ENCODE peak calls at places on chromosomes 5 and 9, in four cellular contexts. T is GM12865, S is NCI-H1105, B is left ventricle myocardium inferior. F is an unnamed sample.

GRCh38 chr9:7653262-7653661 is 146.3 kb downstream of the DMAC1 start:
- DNase-seq in T (no peak), S (no peak), B (no peak), F (no peak)

GRCh38 chr9:14395300-14396082 is 81.5 kb upstream of the NFIB start:
- DNase-seq in T (no peak), S (no peak), B (peak; percentile 42), F (peak; percentile 92)

GRCh38 chr5:99037668-99038067 is 108.9 kb upstream of the CHD1 start:
- DNase-seq in T (peak; percentile 64), S (no peak), B (no peak), F (peak; percentile 75)

GRCh38 chr5:159211712-159212111 is 2.4 kb upstream of the RNF145 start:
- DNase-seq in T (no peak), S (peak; percentile 26), B (no peak), F (peak; percentile 72)

GRCh38 chr5:103849934-103850333 is 287.3 kb upstream of the NUDT12 start:
- DNase-seq in T (peak; percentile 59), S (no peak), B (no peak), F (no peak)

GRCh38 chr5:144421411-144421810 is 250.7 kb downstream of the KCTD16 start:
- DNase-seq in T (no peak), S (no peak), B (no peak), F (no peak)

GRCh38 chr5:124908603-124909451 is 162.4 kb upstream of the ZNF608 start:
- DNase-seq in T (peak; percentile 68), S (peak; percentile 38), B (no peak), F (no peak)

GRCh38 chr9:137403281-137403680 is 19.7 kb downstream of the EXD3 start:
- DNase-seq in T (no peak), S (no peak), B (no peak), F (no peak)

GRCh38 chr5:130836729-130837660 is 328.1 kb downstream of the HINT1 start:
- DNase-seq in T (peak; percentile 23), S (no peak), B (no peak), F (peak; percentile 81)

GRCh38 chr5:149561848-149562247 is 10.6 kb upstream of the CSNK1A1 start:
- DNase-seq in T (no peak), S (no peak), B (no peak), F (peak; percentile 41)

GRCh38 chr9:126125577-126125976 is 201.1 kb upstream of the MVB12B start:
- DNase-seq in T (no peak), S (no peak), B (no peak), F (no peak)

GRCh38 chr5:63293317-63293716 is 668.9 kb downstream of the HTR1A start:
- DNase-seq in T (no peak), S (no peak), B (no peak), F (no peak)

GRCh38 chr5:6236858-6237481 is 141.4 kb downstream of the MED10 start:
- DNase-seq in T (peak; percentile 8), S (no peak), B (no peak), F (no peak)

GRCh38 chr5:127275641-127276193 is 14.9 kb upstream of the MEGF10 start:
- DNase-seq in T (no peak), S (no peak), B (no peak), F (no peak)

GRCh38 chr5:177595991-177596774 is 3.7 kb upstream of the B4GALT7 start:
- DNase-seq in T (no peak), S (no peak), B (no peak), F (no peak)

GRCh38 chr9:12814877-12815237 is 40.0 kb downstream of the LURAP1L start:
- DNase-seq in T (no peak), S (no peak), B (no peak), F (no peak)

GRCh38 chr5:157745041-157745456 is 1.5 kb downstream of the LSM11 start:
- DNase-seq in T (no peak), S (no peak), B (no peak), F (no peak)

GRCh38 chr5:148904440-148904839 is 78.0 kb downstream of the ADRB2 start:
- DNase-seq in T (no peak), S (no peak), B (peak; percentile 56), F (no peak)

GRCh38 chr5:67063791-67064190 is 132.8 kb downstream of the CD180 start:
- DNase-seq in T (no peak), S (no peak), B (no peak), F (no peak)

GRCh38 chr9:126162611-126163381 is 163.8 kb upstream of the MVB12B start:
- DNase-seq in T (no peak), S (no peak), B (no peak), F (no peak)

GRCh38 chr5:59380350-59380951 is 513.1 kb downstream of the PDE4D start:
- DNase-seq in T (peak; percentile 84), S (peak; percentile 32), B (no peak), F (peak; percentile 94)

GRCh38 chr5:54018438-54018837 is 291.9 kb downstream of the ARL15 start:
- DNase-seq in T (no peak), S (no peak), B (no peak), F (no peak)

GRCh38 chr9:134049236-134049635 is 18.6 kb downstream of the BRD3 start:
- DNase-seq in T (no peak), S (no peak), B (peak; percentile 78), F (no peak)